ENCODE peak calls at places on chromosomes 1 and 21, in ten cellular contexts. One of them, this sample, is unnamed.

GRCh38 chr1:158053276-158053675 is 59.8 kb downstream of the KIRREL1 start:
- DNase-seq in hypothalamus: no peak
- DNase-seq in HCEC 1CT: peak
- DNase-seq in head of caudate nucleus: no peak
- DNase-seq in adipocyte: no peak
- DNase-seq in A673: peak
- DNase-seq in nucleus accumbens: no peak
- DNase-seq in dorsolateral prefrontal cortex: no peak
- DNase-seq in effector CD4-positive, alpha-beta T cell: no peak
- DNase-seq in IMR-90: peak
- DNase-seq in this sample: no peak

GRCh38 chr1:11652203-11652780 is 1.9 kb downstream of the FBXO2 start:
- DNase-seq in dorsolateral prefrontal cortex: no peak
- DNase-seq in A673: no peak
- DNase-seq in HCEC 1CT: no peak
- DNase-seq in adipocyte: no peak
- DNase-seq in effector CD4-positive, alpha-beta T cell: no peak
- DNase-seq in head of caudate nucleus: no peak
- DNase-seq in hypothalamus: no peak
- DNase-seq in IMR-90: no peak
- DNase-seq in nucleus accumbens: no peak
- DNase-seq in this sample: no peak

GRCh38 chr1:4723106-4723505 is 68.7 kb downstream of the AJAP1 start:
- DNase-seq in effector CD4-positive, alpha-beta T cell: no peak
- DNase-seq in head of caudate nucleus: no peak
- DNase-seq in A673: no peak
- DNase-seq in adipocyte: no peak
- DNase-seq in nucleus accumbens: no peak
- DNase-seq in hypothalamus: no peak
- DNase-seq in HCEC 1CT: no peak
- DNase-seq in IMR-90: no peak
- DNase-seq in dorsolateral prefrontal cortex: no peak
- DNase-seq in this sample: no peak

GRCh38 chr1:234326493-234327366 is 46.5 kb upstream of the COA6 start:
- DNase-seq in A673: peak
- DNase-seq in hypothalamus: no peak
- DNase-seq in IMR-90: peak
- DNase-seq in effector CD4-positive, alpha-beta T cell: peak
- DNase-seq in dorsolateral prefrontal cortex: peak
- DNase-seq in head of caudate nucleus: peak
- DNase-seq in adipocyte: peak
- DNase-seq in nucleus accumbens: no peak
- DNase-seq in HCEC 1CT: peak
- DNase-seq in this sample: peak

GRCh38 chr1:223084466-223084865 is 58.6 kb downstream of the TLR5 start:
- DNase-seq in dorsolateral prefrontal cortex: no peak
- DNase-seq in hypothalamus: no peak
- DNase-seq in adipocyte: no peak
- DNase-seq in effector CD4-positive, alpha-beta T cell: no peak
- DNase-seq in IMR-90: no peak
- DNase-seq in head of caudate nucleus: no peak
- DNase-seq in A673: no peak
- DNase-seq in HCEC 1CT: no peak
- DNase-seq in nucleus accumbens: no peak
- DNase-seq in this sample: peak

GRCh38 chr1:58249729-58250586 is 296.6 kb downstream of the OMA1 start:
- DNase-seq in A673: peak
- DNase-seq in HCEC 1CT: no peak
- DNase-seq in effector CD4-positive, alpha-beta T cell: no peak
- DNase-seq in head of caudate nucleus: peak
- DNase-seq in adipocyte: peak
- DNase-seq in hypothalamus: no peak
- DNase-seq in IMR-90: peak
- DNase-seq in nucleus accumbens: no peak
- DNase-seq in dorsolateral prefrontal cortex: peak
- DNase-seq in this sample: peak

GRCh38 chr1:112906155-112906698 is 49.8 kb downstream of the SLC16A1 start:
- DNase-seq in adipocyte: no peak
- DNase-seq in head of caudate nucleus: no peak
- DNase-seq in effector CD4-positive, alpha-beta T cell: no peak
- DNase-seq in nucleus accumbens: no peak
- DNase-seq in hypothalamus: no peak
- DNase-seq in IMR-90: no peak
- DNase-seq in HCEC 1CT: no peak
- DNase-seq in dorsolateral prefrontal cortex: no peak
- DNase-seq in A673: peak
- DNase-seq in this sample: no peak

GRCh38 chr1:2631136-2632050 is 1.4 kb downstream of the MMEL1 start:
- DNase-seq in effector CD4-positive, alpha-beta T cell: no peak
- DNase-seq in A673: no peak
- DNase-seq in adipocyte: no peak
- DNase-seq in IMR-90: no peak
- DNase-seq in nucleus accumbens: no peak
- DNase-seq in dorsolateral prefrontal cortex: no peak
- DNase-seq in HCEC 1CT: no peak
- DNase-seq in head of caudate nucleus: no peak
- DNase-seq in hypothalamus: no peak
- DNase-seq in this sample: no peak

GRCh38 chr21:23003951-23004350 is 2005.7 kb downstream of the NCAM2 start:
- DNase-seq in effector CD4-positive, alpha-beta T cell: no peak
- DNase-seq in IMR-90: no peak
- DNase-seq in hypothalamus: no peak
- DNase-seq in dorsolateral prefrontal cortex: no peak
- DNase-seq in adipocyte: no peak
- DNase-seq in head of caudate nucleus: no peak
- DNase-seq in nucleus accumbens: no peak
- DNase-seq in HCEC 1CT: no peak
- DNase-seq in A673: no peak
- DNase-seq in this sample: no peak

GRCh38 chr1:231695439-231696255 is 69.1 kb downstream of the DISC1 start:
- DNase-seq in dorsolateral prefrontal cortex: peak
- DNase-seq in HCEC 1CT: no peak
- DNase-seq in IMR-90: no peak
- DNase-seq in adipocyte: no peak
- DNase-seq in head of caudate nucleus: peak
- DNase-seq in A673: no peak
- DNase-seq in effector CD4-positive, alpha-beta T cell: no peak
- DNase-seq in hypothalamus: no peak
- DNase-seq in nucleus accumbens: peak
- DNase-seq in this sample: peak

GRCh38 chr21:36424592-36424991 is 39.4 kb downstream of the CHAF1B start:
- DNase-seq in dorsolateral prefrontal cortex: no peak
- DNase-seq in hypothalamus: no peak
- DNase-seq in adipocyte: no peak
- DNase-seq in head of caudate nucleus: no peak
- DNase-seq in IMR-90: no peak
- DNase-seq in nucleus accumbens: no peak
- DNase-seq in A673: no peak
- DNase-seq in HCEC 1CT: no peak
- DNase-seq in effector CD4-positive, alpha-beta T cell: no peak
- DNase-seq in this sample: no peak

GRCh38 chr1:84668185-84668584 is 22.1 kb downstream of the SSX2IP start:
- DNase-seq in adipocyte: no peak
- DNase-seq in effector CD4-positive, alpha-beta T cell: no peak
- DNase-seq in A673: peak
- DNase-seq in head of caudate nucleus: no peak
- DNase-seq in IMR-90: no peak
- DNase-seq in HCEC 1CT: peak
- DNase-seq in dorsolateral prefrontal cortex: no peak
- DNase-seq in nucleus accumbens: no peak
- DNase-seq in hypothalamus: no peak
- DNase-seq in this sample: peak

GRCh38 chr1:153670257-153670858 is 435 bp downstream of the ILF2 start:
- DNase-seq in nucleus accumbens: no peak
- DNase-seq in A673: no peak
- DNase-seq in hypothalamus: no peak
- DNase-seq in dorsolateral prefrontal cortex: no peak
- DNase-seq in adipocyte: no peak
- DNase-seq in head of caudate nucleus: peak
- DNase-seq in IMR-90: no peak
- DNase-seq in effector CD4-positive, alpha-beta T cell: no peak
- DNase-seq in HCEC 1CT: no peak
- DNase-seq in this sample: no peak

GRCh38 chr1:196001188-196001587 is 607.1 kb downstream of the KCNT2 start:
- DNase-seq in head of caudate nucleus: no peak
- DNase-seq in A673: no peak
- DNase-seq in hypothalamus: no peak
- DNase-seq in nucleus accumbens: no peak
- DNase-seq in HCEC 1CT: no peak
- DNase-seq in dorsolateral prefrontal cortex: no peak
- DNase-seq in IMR-90: no peak
- DNase-seq in adipocyte: no peak
- DNase-seq in effector CD4-positive, alpha-beta T cell: no peak
- DNase-seq in this sample: no peak

GRCh38 chr21:14995695-14996490 is 68.9 kb downstream of the NRIP1 start:
- DNase-seq in nucleus accumbens: no peak
- DNase-seq in adipocyte: peak
- DNase-seq in HCEC 1CT: peak
- DNase-seq in head of caudate nucleus: no peak
- DNase-seq in dorsolateral prefrontal cortex: no peak
- DNase-seq in hypothalamus: no peak
- DNase-seq in effector CD4-positive, alpha-beta T cell: no peak
- DNase-seq in A673: peak
- DNase-seq in IMR-90: peak
- DNase-seq in this sample: peak

GRCh38 chr1:37901191-37901892 is 42.0 kb upstream of the MTF1 start:
- DNase-seq in nucleus accumbens: no peak
- DNase-seq in IMR-90: no peak
- DNase-seq in adipocyte: no peak
- DNase-seq in A673: no peak
- DNase-seq in effector CD4-positive, alpha-beta T cell: no peak
- DNase-seq in head of caudate nucleus: no peak
- DNase-seq in HCEC 1CT: no peak
- DNase-seq in hypothalamus: no peak
- DNase-seq in dorsolateral prefrontal cortex: no peak
- DNase-seq in this sample: no peak

GRCh38 chr1:89176971-89177370 is 1.2 kb upstream of the GBP7 start:
- DNase-seq in nucleus accumbens: no peak
- DNase-seq in HCEC 1CT: no peak
- DNase-seq in effector CD4-positive, alpha-beta T cell: no peak
- DNase-seq in adipocyte: peak
- DNase-seq in A673: no peak
- DNase-seq in hypothalamus: no peak
- DNase-seq in dorsolateral prefrontal cortex: no peak
- DNase-seq in IMR-90: no peak
- DNase-seq in head of caudate nucleus: no peak
- DNase-seq in this sample: no peak